ENCODE peak calls at places on chromosomes 3 and 15, in five cellular contexts. G is SW 1271, P is left ventricle myocardium inferior, J is B cell, T is AG09309. F is an unnamed sample.

GRCh38 chr3:159945930-159946329 is 42.7 kb upstream of the IL12A start:
- DNase-seq in J (no peak), P (no peak), T (no peak), G (no peak), F (no peak)

GRCh38 chr3:170499562-170500156 is 81.0 kb downstream of the CLDN11 start:
- DNase-seq in P (no peak), J (no peak), G (peak), T (peak), F (no peak)

GRCh38 chr15:70248116-70249025 is 150.7 kb upstream of the TLE3 start:
- DNase-seq in T (no peak), G (no peak), P (no peak), J (no peak), F (no peak)

GRCh38 chr15:46365612-46366011 is 730.8 kb downstream of the SQOR start:
- DNase-seq in P (peak), T (peak), J (no peak), G (no peak), F (no peak)

GRCh38 chr3:34938784-34939183 is 700.5 kb upstream of the ARPP21 start:
- DNase-seq in P (no peak), G (no peak), J (no peak), T (no peak), F (no peak)

GRCh38 chr15:92808611-92809063 is 91.5 kb upstream of the CHD2 start:
- DNase-seq in G (peak), J (peak), P (peak), T (no peak), F (no peak)

GRCh38 chr3:139111392-139112229 is 66.9 kb upstream of the PRR23C start:
- DNase-seq in G (peak), P (peak), J (peak), T (no peak), F (peak)

GRCh38 chr3:20552605-20553275 is 366.7 kb upstream of the SGO1 start:
- DNase-seq in J (no peak), G (no peak), T (no peak), P (no peak), F (no peak)

GRCh38 chr3:41690766-41691563 is 270.9 kb downstream of the ULK4 start:
- DNase-seq in T (no peak), J (no peak), G (no peak), P (no peak), F (no peak)

GRCh38 chr3:190044142-190044541 is 76.6 kb downstream of the P3H2 start:
- DNase-seq in J (no peak), P (no peak), G (no peak), T (no peak), F (no peak)

GRCh38 chr3:185734725-185735096 is 90.1 kb downstream of the IGF2BP2 start:
- DNase-seq in J (no peak), G (no peak), T (no peak), P (no peak), F (no peak)

GRCh38 chr3:71421820-71422566 is 161.5 kb downstream of the FOXP1 start:
- DNase-seq in P (no peak), J (peak), T (no peak), G (no peak), F (no peak)

GRCh38 chr3:66106788-66107187 is 68.1 kb upstream of the MAGI1 start:
- DNase-seq in J (no peak), G (no peak), T (no peak), P (no peak), F (no peak)

GRCh38 chr3:182917134-182917533 is 63.2 kb downstream of the DCUN1D1 start:
- DNase-seq in J (no peak), G (no peak), T (no peak), P (no peak), F (no peak)

GRCh38 chr3:66179813-66180212 is 41.0 kb upstream of the SLC25A26 start:
- DNase-seq in G (no peak), J (no peak), T (no peak), P (no peak), F (no peak)

GRCh38 chr3:86029590-86029989 is 961.4 kb downstream of the VGLL3 start:
- DNase-seq in J (no peak), P (no peak), T (no peak), G (peak), F (no peak)

GRCh38 chr3:48125026-48125704 is 63.1 kb downstream of the CDC25A start:
- DNase-seq in T (peak), J (no peak), P (no peak), G (no peak), F (no peak)

GRCh38 chr15:48796930-48797329 is 13.9 kb downstream of the CEP152 start:
- DNase-seq in T (no peak), P (no peak), J (no peak), G (no peak), F (no peak)

GRCh38 chr3:123278446-123278845 is 76.7 kb downstream of the SEC22A start:
- DNase-seq in P (no peak), J (no peak), T (no peak), G (no peak), F (peak)

GRCh38 chr3:150300376-150300775 is 107.7 kb upstream of the TSC22D2 start:
- DNase-seq in P (no peak), G (no peak), J (no peak), T (no peak), F (no peak)

GRCh38 chr3:64648927-64649906 is 38.6 kb downstream of the ADAMTS9 start:
- DNase-seq in J (no peak), P (no peak), T (no peak), G (no peak), F (no peak)

GRCh38 chr3:66394261-66395249 is 106.3 kb downstream of the LRIG1 start:
- DNase-seq in T (no peak), J (no peak), P (no peak), G (no peak), F (no peak)

F was measured in lung.